ENCODE peak calls at places on chromosomes 6 and 20, in eight cellular contexts. A is cardiac muscle cell, H is tibial artery, K is T-cell, P is NCI-H460, O is EL, D is stomach, Q is coronary artery. T is an unnamed sample.
A peak's percentile ranks its signal among the peaks of the same experiment; 100 is the strongest.

GRCh38 chr20:23889775-23890187 is 10.2 kb upstream of the CST5 start:
- DNase-seq in A (peak; percentile 64), H (no peak), K (peak; percentile 38), P (peak; percentile 27), O (peak; percentile 60), D (peak; percentile 31), Q (no peak), T (peak; percentile 50)

GRCh38 chr20:49602370-49603208 is 34.7 kb upstream of the PTGIS start:
- DNase-seq in A (no peak), H (no peak), K (no peak), P (no peak), O (no peak), D (no peak), Q (no peak), T (no peak)

GRCh38 chr6:37149750-37150149 is 20.2 kb upstream of the PIM1 start:
- DNase-seq in A (no peak), H (no peak), K (no peak), P (no peak), O (no peak), D (no peak), Q (no peak), T (no peak)

GRCh38 chr6:170175644-170176620 is 114.9 kb downstream of the DLL1 start:
- DNase-seq in A (no peak), H (no peak), K (peak; percentile 4), P (no peak), O (no peak), D (no peak), Q (peak; percentile 58), T (no peak)

GRCh38 chr6:82033631-82034211 is 213.8 kb downstream of the IBTK start:
- DNase-seq in A (peak; percentile 66), H (peak; percentile 64), K (no peak), P (no peak), O (no peak), D (no peak), Q (no peak), T (no peak)

GRCh38 chr6:42407379-42407778 is 44.3 kb downstream of the TRERF1 start:
- DNase-seq in A (peak; percentile 86), H (peak; percentile 37), K (no peak), P (no peak), O (peak; percentile 91), D (no peak), Q (no peak), T (no peak)

GRCh38 chr6:43724354-43724753 is 36.8 kb upstream of the MRPS18A start:
- DNase-seq in A (no peak), H (no peak), K (no peak), P (no peak), O (no peak), D (no peak), Q (no peak), T (no peak)

GRCh38 chr6:254011-254410 is 38.3 kb upstream of the DUSP22 start:
- DNase-seq in A (no peak), H (no peak), K (no peak), P (no peak), O (no peak), D (no peak), Q (no peak), T (no peak)

GRCh38 chr6:1613631-1614447 is 4.1 kb downstream of the FOXC1 start:
- DNase-seq in A (peak; percentile 55), H (no peak), K (no peak), P (no peak), O (peak; percentile 59), D (no peak), Q (no peak), T (no peak)

GRCh38 chr6:166470029-166470862 is 87.5 kb upstream of the MPC1 start:
- DNase-seq in A (no peak), H (no peak), K (no peak), P (no peak), O (no peak), D (no peak), Q (no peak), T (no peak)

GRCh38 chr20:37347891-37348642 is 2.1 kb downstream of the SRC start:
- DNase-seq in A (no peak), H (no peak), K (no peak), P (no peak), O (no peak), D (no peak), Q (peak; percentile 62), T (no peak)